ENCODE peak calls at places on chromosomes 11 and 22, in four cellular contexts. T is Calu3, C is brain microvascular endothelial cell, U is dorsolateral prefrontal cortex. J is an unnamed sample.

GRCh38 chr11:57237204-57237681 is at the start of gene APLNR:
- DNase-seq in T (no peak), C (no peak), U (no peak), J (no peak)

GRCh38 chr11:86625544-86625943 is 46.9 kb downstream of the ME3 start:
- DNase-seq in T (no peak), C (no peak), U (no peak), J (no peak)

GRCh38 chr11:77322506-77322905 is 21.0 kb upstream of the GDPD4 start:
- DNase-seq in T (no peak), C (no peak), U (no peak), J (no peak)

GRCh38 chr11:32448232-32448631 is 12.9 kb upstream of the WT1 start:
- DNase-seq in T (no peak), C (no peak), U (no peak), J (no peak)

GRCh38 chr11:122421684-122422083 is 233.8 kb upstream of the UBASH3B start:
- DNase-seq in T (no peak), C (no peak), U (no peak), J (no peak)

GRCh38 chr11:120694706-120695105 is 183.2 kb downstream of the GRIK4 start:
- DNase-seq in T (no peak), C (no peak), U (no peak), J (no peak)

GRCh38 chr22:46113110-46113909 is 37.0 kb upstream of the PPARA start:
- DNase-seq in T (no peak), C (no peak), U (no peak), J (no peak)

GRCh38 chr22:27879923-27880322 is 39.1 kb downstream of the PITPNB start:
- DNase-seq in T (peak), C (peak), U (no peak), J (no peak)

GRCh38 chr11:63622318-63622717 is 8.1 kb upstream of the PLAAT3 start:
- DNase-seq in T (peak), C (no peak), U (no peak), J (no peak)

GRCh38 chr22:42368379-42369249 is 63.6 kb downstream of the NFAM1 start:
- DNase-seq in T (peak), C (no peak), U (no peak), J (no peak)

GRCh38 chr11:108947654-108948570 is 283.0 kb downstream of the DDX10 start:
- DNase-seq in T (no peak), C (peak), U (no peak), J (no peak)

GRCh38 chr11:66639066-66639813 is 737 bp downstream of the RBM4 start:
- DNase-seq in T (peak), C (peak), U (no peak), J (no peak)

GRCh38 chr22:32448980-32449379 is 15.3 kb downstream of the BPIFC start:
- DNase-seq in T (no peak), C (no peak), U (no peak), J (no peak)

GRCh38 chr22:32446321-32446720 is 17.9 kb downstream of the BPIFC start:
- DNase-seq in T (no peak), C (no peak), U (no peak), J (no peak)

GRCh38 chr22:32444068-32444467 is 20.2 kb downstream of the BPIFC start:
- DNase-seq in T (peak), C (no peak), U (no peak), J (no peak)
- TF ChIP-seq CTCF in T (no peak), C (peak), U (no peak), J (peak)

DNA sequence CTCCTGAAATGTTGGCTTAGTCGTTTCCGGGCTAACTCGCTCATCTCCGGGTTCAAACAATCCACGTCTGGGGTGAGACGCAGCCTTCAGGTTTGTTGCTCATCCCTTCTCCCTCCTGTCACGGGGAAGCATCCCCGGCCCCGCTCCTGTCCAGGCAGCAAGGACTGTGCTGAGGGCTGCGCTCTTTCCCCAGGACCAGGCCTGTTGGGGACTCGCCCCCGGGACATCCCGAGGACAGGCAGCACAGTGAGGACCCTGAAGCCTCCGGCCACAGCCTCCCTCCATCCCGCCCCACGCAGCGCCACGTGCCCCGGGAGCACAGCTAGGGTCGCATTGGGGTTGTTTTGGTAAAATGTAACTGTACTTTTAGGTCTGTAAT is 252.0 kb downstream of the BRD1 start:
- DNase-seq in T (no peak), C (no peak), U (no peak), J (peak)
- TF ChIP-seq CTCF in T (no peak), C (no peak), U (no peak), J (no peak)

GRCh38 chr11:20243974-20244373 is 83.7 kb upstream of the DBX1 start:
- DNase-seq in T (no peak), C (no peak), U (no peak), J (no peak)
- TF ChIP-seq CTCF in T (peak), C (peak), U (peak), J (peak)

GRCh38 chr11:75525433-75526191 is at the start of gene GDPD5:
- DNase-seq in T (peak), C (peak), U (peak), J (peak)
- TF ChIP-seq CTCF in T (peak), C (peak), U (peak), J (peak)

GRCh38 chr22:45082795-45083194 is 73.0 kb upstream of the PHF21B start:
- DNase-seq in T (peak), C (no peak), U (no peak), J (no peak)
- TF ChIP-seq CTCF in T (no peak), C (peak), U (no peak), J (peak)

DNA sequence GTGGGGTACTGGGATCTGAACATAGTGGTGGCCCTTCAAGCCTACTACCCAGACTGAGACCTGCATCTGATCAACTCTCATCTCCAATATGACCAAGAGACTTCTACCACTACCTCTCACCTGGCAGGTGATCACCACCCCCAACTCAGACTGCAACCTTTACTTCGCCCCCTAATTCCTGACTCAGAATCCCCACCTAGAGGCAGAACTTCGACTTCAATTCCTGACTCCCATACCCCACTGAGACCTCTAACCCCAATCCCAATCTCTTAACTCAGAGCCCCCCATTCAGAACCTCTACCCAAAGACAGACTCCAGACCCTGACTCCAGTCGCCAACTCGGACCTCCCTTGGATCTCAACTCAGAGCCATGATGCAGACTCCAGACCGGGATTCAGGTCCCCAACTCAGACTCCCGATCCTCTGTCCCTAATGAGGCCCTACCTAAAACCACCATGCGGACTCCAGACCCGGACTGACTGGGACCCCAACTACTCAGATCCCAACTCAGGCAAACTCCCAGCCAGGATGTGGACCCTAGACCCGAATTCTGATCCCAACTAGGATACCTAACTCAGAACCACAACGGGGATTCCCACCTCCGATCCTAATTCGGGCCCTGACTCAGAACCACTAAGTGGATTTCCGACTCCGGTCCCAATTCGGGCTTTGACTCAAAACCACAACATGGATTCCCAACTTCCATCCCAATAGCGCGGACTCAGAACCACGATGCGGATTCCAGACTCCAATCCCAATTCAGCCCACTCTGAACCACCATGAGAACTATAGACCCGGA is 1.2 kb downstream of the KCNQ1OT1 start:
- DNase-seq in T (no peak), C (no peak), U (peak), J (no peak)
- TF ChIP-seq CTCF in T (no peak), C (peak), U (no peak), J (no peak)

DNA sequence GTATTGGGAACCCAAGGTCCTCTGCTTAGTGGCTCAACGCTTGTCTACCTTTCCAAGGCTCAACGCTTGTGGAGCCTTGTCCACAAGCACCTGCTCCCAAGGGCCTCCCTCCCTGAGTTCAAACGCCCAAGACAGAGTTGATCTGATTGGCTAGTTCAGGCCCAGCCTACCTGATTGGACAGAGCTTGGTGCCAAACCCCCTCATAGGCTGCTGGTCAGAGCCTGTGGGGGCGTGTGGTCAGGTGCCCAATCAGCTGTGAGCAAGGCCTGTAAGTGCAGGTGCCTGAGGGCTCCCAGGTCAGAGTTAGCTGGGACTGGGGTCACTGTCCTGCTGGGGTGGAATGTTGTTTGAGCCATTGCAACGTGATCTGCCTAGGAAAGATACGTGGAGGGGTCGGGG is 16.9 kb upstream of the TMPRSS6 start:
- DNase-seq in T (no peak), C (no peak), U (no peak), J (no peak)
- TF ChIP-seq CTCF in T (no peak), C (no peak), U (no peak), J (no peak)

J was measured in type B pancreatic cell.